ENCODE peak calls at places on chromosome 21, in seven cellular contexts. One of them, this sample, is unnamed.

GRCh38 chr21:16420086-16420724 is 690.4 kb downstream of the USP25 start:
- DNase-seq in lung: peak; percentile 45
- DNase-seq in fibroblast of gingiva: peak; percentile 34
- DNase-seq in T follicular helper cell: no peak
- DNase-seq in stimulated activated CD4-positive, alpha-beta T cell treated with anti-CD3 and anti-CD28 coated beads, TNF-alpha, amount 100 ng/mL, for 48 hours: no peak
- DNase-seq in B cell: no peak
- DNase-seq in amygdala: peak; percentile 17
- DNase-seq in this sample: no peak

GRCh38 chr21:14236180-14236579 is 20.2 kb downstream of the RBM11 start:
- DNase-seq in lung: no peak
- DNase-seq in fibroblast of gingiva: no peak
- DNase-seq in T follicular helper cell: no peak
- DNase-seq in stimulated activated CD4-positive, alpha-beta T cell treated with anti-CD3 and anti-CD28 coated beads, TNF-alpha, amount 100 ng/mL, for 48 hours: no peak
- DNase-seq in B cell: no peak
- DNase-seq in amygdala: no peak
- DNase-seq in this sample: no peak

GRCh38 chr21:45328198-45329087 is 40.7 kb upstream of the POFUT2 start:
- DNase-seq in lung: no peak
- DNase-seq in fibroblast of gingiva: no peak
- DNase-seq in T follicular helper cell: no peak
- DNase-seq in stimulated activated CD4-positive, alpha-beta T cell treated with anti-CD3 and anti-CD28 coated beads, TNF-alpha, amount 100 ng/mL, for 48 hours: no peak
- DNase-seq in B cell: no peak
- DNase-seq in amygdala: no peak
- DNase-seq in this sample: no peak

GRCh38 chr21:38089763-38090046 is 167.1 kb upstream of the KCNJ15 start:
- DNase-seq in lung: no peak
- DNase-seq in fibroblast of gingiva: no peak
- DNase-seq in T follicular helper cell: no peak
- DNase-seq in stimulated activated CD4-positive, alpha-beta T cell treated with anti-CD3 and anti-CD28 coated beads, TNF-alpha, amount 100 ng/mL, for 48 hours: no peak
- DNase-seq in B cell: no peak
- DNase-seq in amygdala: no peak
- DNase-seq in this sample: no peak

GRCh38 chr21:17925900-17926299 is 106.7 kb upstream of the C21orf91 start:
- DNase-seq in lung: no peak
- DNase-seq in fibroblast of gingiva: no peak
- DNase-seq in T follicular helper cell: no peak
- DNase-seq in stimulated activated CD4-positive, alpha-beta T cell treated with anti-CD3 and anti-CD28 coated beads, TNF-alpha, amount 100 ng/mL, for 48 hours: no peak
- DNase-seq in B cell: no peak
- DNase-seq in amygdala: no peak
- DNase-seq in this sample: peak; percentile 21

GRCh38 chr21:43662286-43662685 is 2.9 kb downstream of the RRP1B start:
- DNase-seq in lung: no peak
- DNase-seq in fibroblast of gingiva: peak; percentile 52
- DNase-seq in T follicular helper cell: no peak
- DNase-seq in stimulated activated CD4-positive, alpha-beta T cell treated with anti-CD3 and anti-CD28 coated beads, TNF-alpha, amount 100 ng/mL, for 48 hours: no peak
- DNase-seq in B cell: no peak
- DNase-seq in amygdala: no peak
- DNase-seq in this sample: no peak

GRCh38 chr21:41316641-41317392 is at the start of gene FAM3B:
- DNase-seq in lung: peak; percentile 34
- DNase-seq in fibroblast of gingiva: no peak
- DNase-seq in T follicular helper cell: no peak
- DNase-seq in stimulated activated CD4-positive, alpha-beta T cell treated with anti-CD3 and anti-CD28 coated beads, TNF-alpha, amount 100 ng/mL, for 48 hours: no peak
- DNase-seq in B cell: no peak
- DNase-seq in amygdala: no peak
- DNase-seq in this sample: no peak

GRCh38 chr21:33993286-33994231 is 78.0 kb upstream of the ATP5PO start:
- DNase-seq in lung: no peak
- DNase-seq in fibroblast of gingiva: no peak
- DNase-seq in T follicular helper cell: no peak
- DNase-seq in stimulated activated CD4-positive, alpha-beta T cell treated with anti-CD3 and anti-CD28 coated beads, TNF-alpha, amount 100 ng/mL, for 48 hours: no peak
- DNase-seq in B cell: no peak
- DNase-seq in amygdala: no peak
- DNase-seq in this sample: peak; percentile 40

GRCh38 chr21:33762798-33763572 is 120.7 kb downstream of the ITSN1 start:
- DNase-seq in lung: no peak
- DNase-seq in fibroblast of gingiva: peak; percentile 5
- DNase-seq in T follicular helper cell: no peak
- DNase-seq in stimulated activated CD4-positive, alpha-beta T cell treated with anti-CD3 and anti-CD28 coated beads, TNF-alpha, amount 100 ng/mL, for 48 hours: no peak
- DNase-seq in B cell: no peak
- DNase-seq in amygdala: no peak
- DNase-seq in this sample: no peak

GRCh38 chr21:29238052-29238966 is 60.4 kb upstream of the BACH1 start:
- DNase-seq in lung: no peak
- DNase-seq in fibroblast of gingiva: no peak
- DNase-seq in T follicular helper cell: no peak
- DNase-seq in stimulated activated CD4-positive, alpha-beta T cell treated with anti-CD3 and anti-CD28 coated beads, TNF-alpha, amount 100 ng/mL, for 48 hours: no peak
- DNase-seq in B cell: no peak
- DNase-seq in amygdala: no peak
- DNase-seq in this sample: no peak

GRCh38 chr21:44696572-44696971 is 400 bp upstream of the KRTAP10-12 start:
- DNase-seq in lung: no peak
- DNase-seq in fibroblast of gingiva: no peak
- DNase-seq in T follicular helper cell: no peak
- DNase-seq in stimulated activated CD4-positive, alpha-beta T cell treated with anti-CD3 and anti-CD28 coated beads, TNF-alpha, amount 100 ng/mL, for 48 hours: no peak
- DNase-seq in B cell: no peak
- DNase-seq in amygdala: no peak
- DNase-seq in this sample: no peak

GRCh38 chr21:45532826-45533730 is 9.2 kb downstream of the SLC19A1 start:
- DNase-seq in lung: no peak
- DNase-seq in fibroblast of gingiva: no peak
- DNase-seq in T follicular helper cell: no peak
- DNase-seq in stimulated activated CD4-positive, alpha-beta T cell treated with anti-CD3 and anti-CD28 coated beads, TNF-alpha, amount 100 ng/mL, for 48 hours: no peak
- DNase-seq in B cell: no peak
- DNase-seq in amygdala: no peak
- DNase-seq in this sample: no peak

GRCh38 chr21:41247561-41247968 is 69.0 kb upstream of the FAM3B start:
- DNase-seq in lung: peak; percentile 61
- DNase-seq in fibroblast of gingiva: no peak
- DNase-seq in T follicular helper cell: no peak
- DNase-seq in stimulated activated CD4-positive, alpha-beta T cell treated with anti-CD3 and anti-CD28 coated beads, TNF-alpha, amount 100 ng/mL, for 48 hours: no peak
- DNase-seq in B cell: no peak
- DNase-seq in amygdala: no peak
- DNase-seq in this sample: no peak

GRCh38 chr21:40760811-40761210 is 86.1 kb downstream of the DSCAM start:
- DNase-seq in lung: no peak
- DNase-seq in fibroblast of gingiva: no peak
- DNase-seq in T follicular helper cell: no peak
- DNase-seq in stimulated activated CD4-positive, alpha-beta T cell treated with anti-CD3 and anti-CD28 coated beads, TNF-alpha, amount 100 ng/mL, for 48 hours: no peak
- DNase-seq in B cell: no peak
- DNase-seq in amygdala: no peak
- DNase-seq in this sample: no peak

This sample was measured in OCI-LY7.